ENCODE peak calls at places on chromosomes 7 and 10, in seven cellular contexts. F is left lung, V is tibial artery, M is sigmoid colon, C is cardiac muscle cell, Q is mesendoderm, B is psoas muscle. O is an unnamed sample. For H3K4me1 and H3K36me3, the result is how much of the 10 kb centered on the place peaks cover.

GRCh38 chr7:44097064-44097932 is 6.8 kb upstream of the AEBP1 start:
- DNase-seq in V (no peak), B (no peak), C (no peak), Q (no peak), M (no peak), F (peak), O (no peak)

GRCh38 chr10:34341473-34341872 is 473.6 kb downstream of the PARD3 start:
- DNase-seq in Q (no peak), C (no peak), V (peak), F (no peak), M (no peak), B (no peak), O (no peak)

GRCh38 chr7:129771928-129772479 is 160.5 kb downstream of the NRF1 start:
- DNase-seq in V (no peak), F (peak), B (no peak), C (no peak), M (no peak), Q (peak), O (no peak)

GRCh38 chr7:136030867-136031318 is 53.7 kb upstream of the MTPN start:
- DNase-seq in F (no peak), M (no peak), B (no peak), Q (no peak), C (no peak), V (no peak), O (no peak)

GRCh38 chr10:43124574-43125273 is 13.5 kb upstream of the CSGALNACT2 start:
- DNase-seq in V (no peak), Q (no peak), C (no peak), F (no peak), M (no peak), B (peak), O (no peak)

GRCh38 chr7:90896458-90896857 is 300.3 kb downstream of the CDK14 start:
- DNase-seq in Q (no peak), F (no peak), M (no peak), B (no peak), V (no peak), C (no peak), O (no peak)

GRCh38 chr10:124524991-124525653 is 63.5 kb downstream of the LHPP start:
- DNase-seq in V (no peak), F (peak), Q (no peak), B (peak), C (peak), M (peak), O (peak)

GRCh38 chr7:36459236-36459960 is 69.7 kb downstream of the ANLN start:
- DNase-seq in F (no peak), M (no peak), B (no peak), C (peak), V (no peak), Q (peak), O (no peak)

GRCh38 chr7:66138994-66139752 is 24.5 kb downstream of the CRCP start:
- DNase-seq in V (no peak), F (no peak), C (no peak), M (no peak), B (no peak), Q (no peak), O (no peak)

GRCh38 chr7:28180364-28181147 is at the start of gene JAZF1:
- DNase-seq in Q (peak), F (peak), M (peak), B (peak), C (peak), V (peak), O (peak)

GRCh38 chr7:55568613-55569268 is 3.6 kb downstream of the VOPP1 start:
- DNase-seq in F (no peak), M (no peak), V (no peak), C (no peak), B (no peak), Q (no peak), O (no peak)

GRCh38 chr7:100674441-100675407 is 1.2 kb downstream of the GNB2 start:
- DNase-seq in V (no peak), M (peak), B (peak), Q (peak), C (peak), F (peak), O (peak)

GRCh38 chr10:118543714-118544400 is 51.6 kb downstream of the PRLHR start:
- DNase-seq in F (no peak), M (no peak), V (no peak), C (peak), B (no peak), Q (peak), O (peak)

GRCh38 chr10:110437351-110437605 is 60.4 kb upstream of the DUSP5 start:
- DNase-seq in M (no peak), B (no peak), C (no peak), Q (no peak), V (no peak), F (no peak), O (no peak)

GRCh38 chr7:36245900-36246299 is 92.8 kb downstream of the EEPD1 start:
- DNase-seq in V (peak), B (no peak), Q (no peak), M (no peak), F (no peak), C (no peak), O (no peak)

GRCh38 chr10:69868821-69869220 is 67.1 kb downstream of the COL13A1 start:
- DNase-seq in Q (no peak), M (no peak), V (no peak), C (no peak), B (peak), F (no peak), O (no peak)

GRCh38 chr7:124457841-124458240 is 307.8 kb downstream of the GPR37 start:
- DNase-seq in V (no peak), F (no peak), M (no peak), C (no peak), B (no peak), Q (no peak), O (no peak)

GRCh38 chr10:119090968-119091367 is 10.4 kb upstream of the EIF3A start:
- DNase-seq in Q (no peak), V (no peak), M (no peak), B (no peak), F (no peak), C (no peak), O (no peak)

GRCh38 chr10:24039897-24040296 is 169.0 kb upstream of the KIAA1217 start:
- DNase-seq in F (no peak), M (no peak), B (peak), V (no peak), Q (no peak), C (no peak), O (no peak)

GRCh38 chr7:82012453-82012852 is 242.6 kb upstream of the HGF start:
- DNase-seq in M (no peak), V (no peak), C (no peak), F (no peak), B (no peak), Q (no peak), O (no peak)

GRCh38 chr7:32616625-32617024 is 121.3 kb downstream of the AVL9 start:
- DNase-seq in C (peak), V (peak), B (peak), F (no peak), Q (peak), M (no peak), O (no peak)

GRCh38 chr7:21915140-21915539 is 30.6 kb downstream of the CDCA7L start:
- DNase-seq in V (no peak), Q (no peak), B (no peak), C (no peak), F (no peak), M (no peak), O (no peak)

GRCh38 chr10:7274293-7274692 is 136.5 kb downstream of the SFMBT2 start:
- DNase-seq in B (no peak), M (no peak), C (no peak), Q (no peak), V (no peak), F (no peak), O (no peak)
- H3K4me1 ChIP-seq in B (under half), M (under half), C (under half), Q (under half), V (under half), F (under half), O (under half)

GRCh38 chr7:130880668-130881067 is 146.7 kb upstream of the KLF14 start:
- DNase-seq in B (no peak), Q (no peak), F (no peak), M (no peak), V (no peak), C (no peak), O (no peak)

GRCh38 chr7:130877676-130878305 is 143.8 kb upstream of the KLF14 start:
- DNase-seq in B (no peak), V (no peak), C (no peak), M (no peak), Q (no peak), F (no peak), O (no peak)

GRCh38 chr7:130877236-130877635 is 143.2 kb upstream of the KLF14 start:
- DNase-seq in M (no peak), B (no peak), C (no peak), V (no peak), Q (no peak), F (no peak), O (no peak)

GRCh38 chr7:130879191-130879590 is 145.2 kb upstream of the KLF14 start:
- DNase-seq in Q (no peak), M (no peak), C (no peak), B (no peak), V (no peak), F (no peak), O (no peak)

DNA sequence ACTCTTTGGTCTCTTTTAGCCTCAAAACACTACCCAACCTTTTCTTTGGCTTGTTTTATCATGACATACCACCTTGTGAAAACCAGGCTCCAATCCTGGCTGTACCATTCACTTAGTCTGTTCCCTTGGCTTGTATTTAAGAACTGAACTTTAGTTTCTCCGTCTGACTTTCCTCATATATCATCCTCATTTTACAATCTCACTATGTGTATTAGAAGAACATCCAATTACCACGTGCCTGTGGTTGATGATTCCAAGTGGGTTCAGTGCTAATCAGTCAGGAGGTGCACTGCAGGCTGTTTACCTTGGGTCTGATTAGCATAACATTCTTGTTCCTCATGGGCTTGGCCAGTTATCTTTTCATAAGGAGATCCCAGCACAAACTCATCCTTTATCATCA is 144.8 kb upstream of the KLF14 start:
- DNase-seq in Q (no peak), F (no peak), C (no peak), M (no peak), V (no peak), B (no peak), O (no peak)
- H3K36me3 ChIP-seq in Q (under half), F (under half), C (under half), M (under half), V (half or more), B (half or more), O (half or more)

DNA sequence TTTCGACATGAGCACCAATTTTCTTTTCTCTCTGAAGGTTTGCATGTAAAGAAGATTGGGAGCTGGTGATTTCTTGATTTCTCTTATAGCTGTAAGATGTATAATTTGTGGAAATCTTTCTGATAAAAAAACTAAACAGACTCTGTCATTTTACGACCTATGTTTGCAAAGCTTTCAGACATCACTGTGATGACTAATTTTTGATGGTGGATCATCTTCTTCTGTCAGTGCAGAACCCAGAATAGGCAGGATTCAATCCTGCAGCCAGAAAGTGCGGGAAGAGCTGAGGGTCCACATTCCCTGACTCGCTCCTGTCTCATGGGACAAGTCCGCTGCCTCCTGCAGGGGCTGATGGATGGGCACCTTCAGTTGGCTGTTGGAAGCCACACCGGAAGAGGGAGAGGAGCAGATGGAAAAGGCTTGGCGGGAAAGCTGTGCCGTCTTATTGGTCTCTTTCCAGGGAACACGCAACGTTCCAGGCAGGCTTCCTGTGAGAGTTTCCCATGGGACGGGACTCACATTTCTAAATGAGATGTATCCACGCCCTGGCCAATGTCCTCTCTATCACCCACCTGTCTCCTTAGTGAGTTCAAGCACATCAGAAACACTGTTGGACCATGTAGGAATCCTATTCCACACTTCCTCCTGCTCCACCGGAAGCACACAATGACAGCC is 186.9 kb downstream of the PRPF18 start:
- DNase-seq in Q (no peak), M (no peak), B (peak), V (no peak), C (no peak), F (no peak), O (no peak)
- H3K4me1 ChIP-seq in Q (under half), M (under half), B (under half), V (under half), C (under half), F (under half), O (under half)

GRCh38 chr10:130177250-130177649 is 41.1 kb downstream of the GLRX3 start:
- DNase-seq in Q (no peak), F (no peak), C (no peak), V (no peak), M (no peak), B (no peak), O (no peak)
- H3K36me3 ChIP-seq in Q (under half), F (under half), C (under half), V (half or more), M (under half), B (half or more), O (half or more)

GRCh38 chr10:104316321-104317099 is 21.8 kb downstream of the ITPRIP start:
- DNase-seq in V (no peak), B (no peak), Q (peak), M (peak), C (no peak), F (no peak), O (no peak)
- H3K4me1 ChIP-seq in V (half or more), B (under half), Q (under half), M (half or more), C (under half), F (half or more), O (half or more)

DNA sequence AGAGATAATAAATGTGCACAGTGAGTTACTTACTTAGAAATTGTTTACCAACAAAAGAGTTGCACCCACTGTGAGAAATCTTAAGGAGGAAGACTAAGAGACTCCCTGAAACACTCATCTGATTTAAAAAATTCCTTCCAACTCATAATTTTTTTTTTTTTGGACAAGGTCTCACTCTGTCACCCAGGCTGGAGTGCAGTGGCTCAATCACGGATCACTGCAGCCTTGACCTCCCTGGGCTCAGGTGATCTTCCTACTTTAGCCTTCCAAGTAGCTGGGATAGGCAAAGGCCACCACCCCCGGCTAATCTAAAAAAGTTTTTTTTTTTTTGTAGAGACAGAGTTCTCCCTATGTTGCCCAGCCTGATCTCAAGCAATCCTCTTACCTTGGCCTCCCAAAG is 36.0 kb downstream of the MALSU1 start:
- DNase-seq in M (no peak), B (no peak), V (no peak), Q (no peak), C (no peak), F (no peak), O (no peak)
- H3K36me3 ChIP-seq in M (under half), B (under half), V (under half), Q (under half), C (half or more), F (under half), O (under half)

GRCh38 chr10:80542053-80542452 is 4.4 kb downstream of the SH2D4B start:
- DNase-seq in B (no peak), V (no peak), Q (no peak), F (no peak), C (no peak), M (peak), O (no peak)
- H3K4me1 ChIP-seq in B (under half), V (under half), Q (under half), F (under half), C (under half), M (under half), O (under half)

GRCh38 chr7:73920406-73921134 is 59.6 kb downstream of the TMEM270 start:
- DNase-seq in B (no peak), V (no peak), F (peak), M (peak), Q (no peak), C (no peak), O (peak)

GRCh38 chr7:73918926-73919693 is 58.2 kb downstream of the TMEM270 start:
- DNase-seq in B (no peak), Q (peak), C (peak), V (no peak), F (peak), M (peak), O (peak)

GRCh38 chr7:73921623-73922528 is 60.9 kb downstream of the TMEM270 start:
- DNase-seq in V (peak), F (peak), Q (no peak), C (no peak), B (no peak), M (no peak), O (peak)

GRCh38 chr7:73919694-73920375 is 58.9 kb downstream of the TMEM270 start:
- DNase-seq in M (peak), Q (no peak), V (no peak), F (peak), C (no peak), B (no peak), O (peak)
- H3K36me3 ChIP-seq in M (under half), Q (under half), V (under half), F (under half), C (under half), B (under half), O (under half)

O was measured in lower lobe of right lung.